ENCODE peak calls at places on chromosome 13, in ten cellular contexts. A, U, T, D, O, E, G, L, J and S are unnamed samples.

GRCh38 chr13:91398413-91399188 is at the start of gene GPC5:
- DNase-seq in U (peak; percentile 89), G (peak; percentile 49), E (peak; percentile 72), J (peak; percentile 79), L (peak; percentile 83), D (peak; percentile 56), T (peak; percentile 64), A (peak; percentile 92), O (no peak), S (peak; percentile 70)

GRCh38 chr13:113219311-113219940 is 10.0 kb downstream of the CUL4A start:
- DNase-seq in E (no peak), G (no peak), L (no peak), T (no peak), J (no peak), U (no peak), A (no peak), D (no peak), O (no peak), S (no peak)

GRCh38 chr13:38350114-38350617 is 515 bp downstream of the UFM1 start:
- DNase-seq in U (no peak), L (peak; percentile 77), J (peak; percentile 49), A (peak; percentile 31), T (peak; percentile 14), E (peak; percentile 31), O (no peak), G (no peak), D (no peak), S (no peak)

GRCh38 chr13:26679945-26680516 is 80.6 kb downstream of the GPR12 start:
- DNase-seq in U (peak; percentile 35), D (no peak), E (no peak), G (no peak), A (no peak), J (no peak), T (no peak), O (no peak), L (no peak), S (no peak)

GRCh38 chr13:19634129-19634740 is 776 bp downstream of the MPHOSPH8 start:
- DNase-seq in A (no peak), O (no peak), T (no peak), G (no peak), D (no peak), E (no peak), U (peak; percentile 59), L (no peak), J (peak; percentile 18), S (no peak)

GRCh38 chr13:98586400-98587144 is 9.7 kb upstream of the STK24 start:
- DNase-seq in E (no peak), T (no peak), U (no peak), L (no peak), A (no peak), O (no peak), J (no peak), G (no peak), D (no peak), S (no peak)

GRCh38 chr13:45695198-45695730 is 6.9 kb upstream of the CBY2 start:
- DNase-seq in L (no peak), E (no peak), D (no peak), A (no peak), T (no peak), O (no peak), J (no peak), G (no peak), U (no peak), S (no peak)

GRCh38 chr13:99465454-99465853 is 35.8 kb upstream of the TM9SF2 start:
- DNase-seq in A (no peak), G (no peak), L (no peak), E (no peak), U (no peak), O (no peak), D (no peak), T (no peak), J (no peak), S (no peak)

GRCh38 chr13:39245688-39246087 is 207.4 kb downstream of the NHLRC3 start:
- DNase-seq in U (no peak), J (no peak), O (no peak), A (no peak), T (no peak), E (no peak), G (no peak), D (no peak), L (no peak), S (no peak)

GRCh38 chr13:45718063-45718462 is 15.9 kb downstream of the CBY2 start:
- DNase-seq in D (no peak), T (no peak), E (no peak), J (no peak), L (no peak), U (no peak), G (no peak), A (no peak), O (no peak), S (no peak)

GRCh38 chr13:91564422-91564821 is 166.0 kb downstream of the GPC5 start:
- DNase-seq in L (no peak), G (no peak), E (no peak), D (no peak), O (no peak), U (no peak), T (no peak), J (no peak), A (no peak), S (no peak)

GRCh38 chr13:46896346-46897138 is at the start of gene HTR2A:
- DNase-seq in T (no peak), G (no peak), L (no peak), A (no peak), D (no peak), U (peak; percentile 69), J (no peak), E (no peak), O (no peak), S (no peak)

GRCh38 chr13:113907637-113908617 is 44.1 kb upstream of the GAS6 start:
- DNase-seq in T (no peak), A (no peak), D (no peak), G (no peak), E (no peak), J (no peak), O (peak; percentile 94), U (no peak), L (peak; percentile 27), S (no peak)

GRCh38 chr13:59119475-59119874 is 1044.3 kb downstream of the DIAPH3 start:
- DNase-seq in J (no peak), A (no peak), D (no peak), L (no peak), O (no peak), G (no peak), U (no peak), E (no peak), T (no peak), S (no peak)

GRCh38 chr13:49649244-49649962 is 21.1 kb downstream of the ARL11 start:
- DNase-seq in E (no peak), L (no peak), O (no peak), T (peak; percentile 33), J (no peak), A (no peak), D (no peak), G (no peak), U (no peak), S (no peak)

GRCh38 chr13:107867701-107868661 is 347.4 kb downstream of the LIG4 start:
- DNase-seq in E (no peak), J (peak; percentile 36), A (no peak), T (peak; percentile 38), L (no peak), O (no peak), U (peak; percentile 78), D (no peak), G (peak; percentile 26), S (no peak)

GRCh38 chr13:108227651-108228272 is 9.6 kb downstream of the ABHD13 start:
- DNase-seq in D (no peak), O (no peak), G (no peak), J (no peak), T (no peak), L (no peak), E (no peak), U (peak; percentile 59), A (peak; percentile 31), S (peak; percentile 42)

GRCh38 chr13:39266426-39266825 is 228.2 kb downstream of the NHLRC3 start:
- DNase-seq in A (no peak), L (no peak), G (no peak), J (no peak), T (peak; percentile 11), D (no peak), U (no peak), O (no peak), E (no peak), S (no peak)

GRCh38 chr13:84651288-84651687 is 769.0 kb upstream of the SLITRK1 start:
- DNase-seq in G (no peak), U (no peak), E (no peak), T (peak; percentile 75), D (no peak), L (no peak), J (peak; percentile 57), A (no peak), O (peak; percentile 24), S (no peak)

GRCh38 chr13:50248537-50249521 is 233.6 kb downstream of the KCNRG start:
- DNase-seq in E (no peak), L (no peak), T (peak; percentile 10), J (no peak), D (no peak), O (no peak), U (no peak), A (no peak), G (no peak), S (peak; percentile 17)

GRCh38 chr13:52010890-52011689 is at the start of gene ATP7B:
- DNase-seq in L (no peak), D (no peak), E (no peak), A (peak; percentile 38), G (no peak), U (no peak), T (no peak), J (no peak), O (no peak), S (peak; percentile 5)

GRCh38 chr13:49443327-49443688 is 556 bp downstream of the CAB39L start:
- DNase-seq in L (peak; percentile 29), O (no peak), U (peak; percentile 45), T (peak; percentile 16), E (no peak), J (no peak), G (no peak), D (no peak), A (peak; percentile 28), S (no peak)

GRCh38 chr13:112627161-112627560 is 39.2 kb upstream of the TUBGCP3 start:
- DNase-seq in A (no peak), D (no peak), E (no peak), T (no peak), O (no peak), G (no peak), U (no peak), J (no peak), L (no peak), S (no peak)

GRCh38 chr13:25375727-25376358 is 4.1 kb downstream of the ATP8A2 start:
- DNase-seq in D (peak; percentile 3), E (peak; percentile 4), A (peak; percentile 35), G (no peak), O (peak; percentile 10), J (peak; percentile 18), U (peak; percentile 59), T (no peak), L (peak; percentile 33), S (peak; percentile 13)

GRCh38 chr13:89550842-89551422 is 1796.6 kb upstream of the MIR17HG start:
- DNase-seq in J (no peak), U (no peak), E (no peak), L (no peak), G (no peak), A (no peak), O (no peak), T (peak; percentile 48), D (no peak), S (no peak)

GRCh38 chr13:27039171-27039701 is 132.4 kb downstream of the USP12 start:
- DNase-seq in D (no peak), O (no peak), T (no peak), L (no peak), U (no peak), G (no peak), A (no peak), J (no peak), E (no peak), S (no peak)

GRCh38 chr13:34349091-34349722 is 531.3 kb downstream of the RFC3 start:
- DNase-seq in T (peak; percentile 67), J (peak; percentile 47), G (no peak), D (no peak), A (no peak), U (no peak), E (no peak), O (peak; percentile 80), L (peak; percentile 31), S (no peak)

GRCh38 chr13:71672527-71672926 is 194.5 kb downstream of the DACH1 start:
- DNase-seq in D (no peak), L (no peak), G (no peak), O (no peak), U (no peak), T (no peak), A (no peak), J (no peak), E (no peak), S (no peak)